ENCODE peak calls at places on chromosomes 12 and 14, in six cellular contexts. D, Z, R, X, J and I are unnamed samples.

GRCh38 chr12:78530065-78530765 is 334.4 kb upstream of the SYT1 start:
- DNase-seq in R (no peak), J (no peak), Z (no peak), X (no peak), D (no peak), I (no peak)

GRCh38 chr14:36516719-36517241 is 3.3 kb downstream of the NKX2-1 start:
- DNase-seq in D (no peak), J (no peak), Z (no peak), R (no peak), X (no peak), I (no peak)

GRCh38 chr12:26798013-26798412 is 35.0 kb downstream of the ITPR2 start:
- DNase-seq in J (no peak), R (no peak), Z (no peak), X (no peak), D (no peak), I (no peak)

GRCh38 chr12:55041651-55042050 is 21.9 kb downstream of the NEUROD4 start:
- DNase-seq in X (no peak), Z (no peak), J (peak), D (no peak), R (no peak), I (no peak)

GRCh38 chr12:125772403-125772802 is 707.2 kb downstream of the AACS start:
- DNase-seq in J (no peak), Z (no peak), D (no peak), X (no peak), R (no peak), I (no peak)

GRCh38 chr14:87049886-87050820 is 942.8 kb downstream of the GALC start:
- DNase-seq in R (no peak), D (no peak), X (peak), Z (no peak), J (peak), I (no peak)

GRCh38 chr12:63042646-63043045 is 107.7 kb upstream of the PPM1H start:
- DNase-seq in Z (no peak), X (no peak), J (no peak), D (no peak), R (no peak), I (no peak)

GRCh38 chr12:108098374-108098773 is 30.7 kb upstream of the WSCD2 start:
- DNase-seq in D (no peak), J (no peak), X (no peak), R (no peak), Z (no peak), I (no peak)

GRCh38 chr12:116639765-116640164 is 80.6 kb downstream of the MAP1LC3B2 start:
- DNase-seq in D (no peak), R (no peak), Z (no peak), X (no peak), J (no peak), I (no peak)

GRCh38 chr12:11731042-11731357 is 81.5 kb downstream of the ETV6 start:
- DNase-seq in X (no peak), R (no peak), J (no peak), D (no peak), Z (no peak), I (no peak)

GRCh38 chr12:93526786-93527428 is 45.6 kb upstream of the SOCS2 start:
- DNase-seq in J (no peak), Z (no peak), X (no peak), R (peak), D (peak), I (no peak)

GRCh38 chr12:1926274-1926673 is 7.8 kb upstream of the CACNA2D4 start:
- DNase-seq in X (no peak), J (no peak), Z (peak), D (no peak), R (no peak), I (no peak)

GRCh38 chr14:52175982-52176502 is 91.5 kb upstream of the PTGDR start:
- DNase-seq in J (no peak), R (no peak), Z (no peak), D (peak), X (no peak), I (no peak)

GRCh38 chr14:103854822-103855733 is 7.7 kb upstream of the PPP1R13B start:
- DNase-seq in R (no peak), D (peak), X (peak), Z (peak), J (no peak), I (peak)

GRCh38 chr12:12428961-12429657 is 72.2 kb downstream of the BORCS5 start:
- DNase-seq in D (no peak), X (no peak), Z (no peak), J (no peak), R (no peak), I (no peak)

GRCh38 chr12:115776399-115776798 is 501.1 kb downstream of the MED13L start:
- DNase-seq in Z (no peak), X (no peak), J (no peak), R (no peak), D (no peak), I (no peak)

GRCh38 chr12:111330800-111331752 is 37.8 kb downstream of the PHETA1 start:
- DNase-seq in Z (no peak), X (peak), D (no peak), R (peak), J (peak), I (no peak)

GRCh38 chr14:49089078-49089477 is 497.1 kb downstream of the RPS29 start:
- DNase-seq in Z (no peak), D (no peak), R (no peak), J (no peak), X (no peak), I (no peak)

GRCh38 chr14:88326352-88327103 is 3.5 kb upstream of the KCNK10 start:
- DNase-seq in Z (no peak), D (no peak), R (no peak), J (no peak), X (no peak), I (no peak)

GRCh38 chr12:30993766-30994165 is 67.2 kb downstream of the TSPAN11 start:
- DNase-seq in R (no peak), D (no peak), Z (no peak), J (no peak), X (no peak), I (no peak)

GRCh38 chr12:54689984-54690383 is 41.8 kb upstream of the DCD start:
- DNase-seq in J (no peak), D (no peak), Z (no peak), X (no peak), R (peak), I (no peak)

GRCh38 chr12:102673606-102674005 is 193.2 kb upstream of the IGF1 start:
- DNase-seq in D (no peak), Z (no peak), X (no peak), R (no peak), J (no peak), I (no peak)

GRCh38 chr12:93667672-93668071 is 9.5 kb upstream of the CRADD start:
- DNase-seq in X (no peak), J (no peak), R (no peak), D (no peak), Z (no peak), I (no peak)

GRCh38 chr12:92136883-92137582 is 8.6 kb downstream of the BTG1 start:
- DNase-seq in J (no peak), R (peak), X (no peak), D (no peak), Z (no peak), I (no peak)

GRCh38 chr14:81938341-81938740 is 404.7 kb upstream of the SEL1L start:
- DNase-seq in R (no peak), Z (no peak), D (no peak), X (no peak), J (no peak), I (no peak)

GRCh38 chr12:122499991-122500684 is 594 bp downstream of the ZCCHC8 start:
- DNase-seq in D (peak), R (peak), Z (peak), J (peak), X (peak), I (no peak)

GRCh38 chr12:92629349-92630065 is 73.3 kb upstream of the PLEKHG7 start:
- DNase-seq in Z (peak), J (no peak), D (no peak), R (no peak), X (no peak), I (no peak)

GRCh38 chr12:32366704-32367103 is 32.7 kb upstream of the FGD4 start:
- DNase-seq in R (no peak), J (no peak), Z (no peak), D (no peak), X (no peak), I (no peak)

GRCh38 chr12:103334447-103334846 is 161.3 kb downstream of the C12orf42 start:
- DNase-seq in R (no peak), D (no peak), J (no peak), Z (no peak), X (no peak), I (no peak)

GRCh38 chr12:76450690-76451089 is 102.5 kb upstream of the BBS10 start:
- DNase-seq in X (peak), Z (no peak), R (peak), J (no peak), D (peak), I (no peak)

GRCh38 chr12:124588689-124589318 is 21.4 kb upstream of the NCOR2 start:
- DNase-seq in R (no peak), D (peak), J (no peak), X (no peak), Z (no peak), I (no peak)

DNA sequence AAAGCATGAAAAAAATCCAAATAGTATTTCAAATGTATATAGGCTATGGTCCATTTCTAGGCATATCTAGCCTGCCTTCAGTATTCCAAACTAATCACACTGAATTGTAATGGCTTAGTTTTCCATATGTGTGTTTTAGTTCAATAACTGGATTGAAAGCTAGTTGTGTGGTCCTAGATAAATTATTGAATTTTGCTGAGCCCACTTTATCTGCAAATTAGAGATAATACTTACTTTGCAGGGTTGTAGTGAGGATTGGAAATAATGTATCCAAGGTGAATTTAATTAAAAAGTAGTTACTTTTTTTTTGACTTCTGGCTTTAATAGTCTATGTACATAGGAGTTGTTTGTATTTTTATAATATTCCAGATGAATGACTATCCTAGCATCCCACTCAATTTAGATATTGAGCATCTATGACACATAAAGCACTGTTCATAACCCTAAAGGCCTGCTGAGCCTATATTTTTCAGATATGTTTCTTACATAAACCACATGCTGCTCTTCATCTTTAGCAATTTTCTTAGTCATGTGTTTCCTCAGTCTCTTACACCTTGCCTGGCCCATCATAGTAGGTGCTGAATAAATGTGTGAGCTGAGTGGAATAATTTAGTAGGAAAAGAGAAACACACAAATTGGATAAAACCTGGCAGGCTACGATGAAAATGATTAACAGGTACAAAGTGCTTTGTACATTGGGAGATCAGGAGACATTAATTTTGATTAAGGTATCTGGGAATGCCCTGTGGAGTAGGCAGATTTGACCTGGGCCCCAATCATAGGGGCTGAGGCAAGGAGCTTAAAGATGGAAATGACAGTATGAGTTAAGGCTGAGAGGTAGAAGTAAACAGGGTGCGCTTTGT is 1.1 kb upstream of the ATP23 start:
- DNase-seq in X (peak), Z (no peak), R (no peak), D (no peak), J (peak), I (no peak)
- H3K27ac ChIP-seq in X (peak), Z (peak), R (peak), D (peak), J (peak), I (peak)

DNA sequence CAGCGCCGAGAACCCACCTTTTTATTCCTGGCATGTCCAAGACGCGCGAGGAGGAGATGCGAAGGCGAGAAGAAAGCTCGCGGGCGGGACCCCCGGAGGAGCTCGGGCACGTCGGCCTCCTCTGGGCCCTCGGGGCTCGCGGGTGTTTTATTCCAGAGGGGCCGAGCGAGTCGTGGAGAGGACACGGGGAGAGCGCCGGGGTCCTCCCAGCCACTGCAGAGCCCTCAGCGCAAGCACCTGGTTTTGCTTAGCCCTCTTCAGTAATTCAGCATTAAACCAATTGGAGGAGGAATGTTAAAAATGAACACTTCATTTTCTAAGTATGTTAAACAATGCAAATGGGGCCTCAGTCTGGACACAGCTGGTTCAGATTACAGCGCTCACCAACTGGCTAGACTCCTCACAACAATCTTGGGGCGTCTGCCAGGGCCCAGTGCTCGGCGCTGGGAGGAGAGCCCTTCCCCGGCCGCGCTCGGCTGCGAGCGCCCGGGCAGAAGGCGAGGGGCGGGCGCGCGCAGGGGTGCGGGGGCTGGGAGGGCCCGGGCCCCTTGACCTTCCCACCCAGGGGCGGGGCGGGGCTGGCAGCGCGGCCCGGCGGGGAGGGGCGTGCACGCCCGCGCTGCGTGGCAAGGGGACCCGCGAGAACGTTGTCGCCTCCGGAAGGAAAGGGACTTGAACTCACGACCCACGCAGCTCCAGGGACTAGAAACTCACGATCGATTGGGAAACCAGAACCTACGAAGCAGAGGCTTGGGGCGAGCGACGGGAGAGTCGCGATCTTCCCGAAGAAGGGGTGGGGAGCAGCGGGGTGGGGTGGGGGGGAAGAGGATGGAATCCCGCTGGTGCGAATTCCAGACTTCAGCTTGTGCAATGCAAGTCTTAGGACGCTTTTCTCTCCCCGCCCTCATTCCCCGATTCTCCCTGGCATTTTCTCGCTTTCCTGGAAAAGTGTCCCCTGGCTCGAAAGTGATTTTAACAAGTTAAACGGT is at the start of gene FBLN5:
- DNase-seq in D (peak), Z (peak), R (no peak), X (peak), J (no peak), I (peak)
- TF ChIP-seq POLR2AphosphoS5 in D (no peak), Z (no peak), R (no peak), X (no peak), J (no peak), I (peak)

GRCh38 chr12:10404798-10405197 is 4.8 kb downstream of the KLRC4 start:
- DNase-seq in J (no peak), D (no peak), Z (no peak), X (no peak), R (no peak), I (no peak)

GRCh38 chr12:10409387-10409786 is at the start of gene KLRC4:
- DNase-seq in D (no peak), Z (no peak), R (peak), X (no peak), J (peak), I (no peak)

GRCh38 chr12:10406725-10407124 is 2.8 kb downstream of the KLRC4 start:
- DNase-seq in Z (no peak), X (no peak), R (no peak), J (peak), D (peak), I (no peak)

GRCh38 chr12:10408842-10409241 is 715 bp downstream of the KLRC4 start:
- DNase-seq in R (no peak), J (no peak), Z (no peak), D (no peak), X (no peak), I (no peak)

GRCh38 chr12:10405294-10405693 is 4.3 kb downstream of the KLRC4 start:
- DNase-seq in R (no peak), Z (no peak), D (no peak), X (no peak), J (no peak), I (no peak)
- H3K27ac ChIP-seq in R (no peak), Z (no peak), D (no peak), X (no peak), J (no peak), I (no peak)

GRCh38 chr14:23670489-23670888 is 34.3 kb downstream of the DHRS2 start:
- DNase-seq in X (no peak), J (no peak), R (no peak), Z (no peak), D (no peak), I (no peak)
- TF ChIP-seq POLR2AphosphoS5 in X (no peak), J (no peak), R (no peak), Z (no peak), D (no peak), I (no peak)

DNA sequence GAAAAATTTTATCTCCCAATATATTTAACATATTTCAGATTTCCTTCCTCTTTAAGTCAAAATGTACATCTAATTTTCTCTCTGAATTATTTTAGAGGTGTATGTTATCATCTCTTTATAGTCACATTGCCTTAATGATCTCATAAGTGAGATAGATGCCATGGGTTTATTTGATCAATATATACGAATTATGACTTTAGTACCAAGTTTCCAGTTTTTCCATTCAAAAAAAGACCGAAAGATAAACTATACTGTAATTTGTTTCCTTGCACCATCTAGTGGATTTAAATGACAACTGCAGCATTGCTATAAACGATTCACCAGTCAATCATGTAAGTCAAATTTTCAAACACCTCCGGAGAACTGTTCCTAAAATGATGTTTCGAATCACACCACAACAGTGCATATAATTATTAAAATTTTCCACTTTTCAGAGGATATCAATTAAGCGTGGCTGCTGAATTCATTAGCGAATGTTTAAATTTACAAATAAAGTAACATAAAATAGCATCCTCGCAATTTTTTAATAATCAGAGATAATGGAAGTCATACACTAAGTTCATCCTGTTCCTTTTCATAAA is 419 bp upstream of the ATXN7L3B start:
- DNase-seq in R (peak), D (no peak), Z (no peak), X (peak), J (peak), I (no peak)
- H3K27ac ChIP-seq in R (peak), D (peak), Z (peak), X (peak), J (peak), I (peak)

GRCh38 chr12:82804601-82805000 is 117.9 kb downstream of the TMTC2 start:
- DNase-seq in X (no peak), Z (no peak), D (no peak), J (no peak), R (no peak), I (no peak)
- TF ChIP-seq POLR2AphosphoS5 in X (no peak), Z (no peak), D (no peak), J (no peak), R (no peak), I (no peak)

DNA sequence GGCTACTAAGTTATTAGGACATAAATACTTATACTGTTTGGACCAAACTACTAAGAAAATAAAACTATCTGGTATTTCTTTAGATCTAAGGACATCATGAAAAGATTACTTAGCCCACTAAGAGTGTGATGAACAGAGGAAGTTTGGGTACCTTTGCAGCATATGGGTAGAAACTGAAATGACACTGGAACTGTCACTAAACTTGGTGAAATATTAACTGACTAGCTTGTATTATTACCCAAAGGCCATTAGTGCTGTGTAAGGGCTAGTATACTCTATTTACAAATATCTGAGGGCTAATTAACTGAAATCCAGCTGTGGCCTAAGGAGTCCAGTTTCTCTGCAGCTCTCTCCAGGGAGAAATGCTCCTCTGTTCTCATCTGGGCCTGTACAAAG is 45.5 kb downstream of the PAWR start:
- DNase-seq in D (no peak), X (no peak), R (no peak), J (no peak), Z (no peak), I (no peak)
- H3K27ac ChIP-seq in D (no peak), X (no peak), R (no peak), J (no peak), Z (no peak), I (no peak)